ENCODE peak calls at places on chromosomes 1 and 21, in seven cellular contexts. H is upper lobe of left lung, S is tibial nerve, I is transverse colon, Q is sigmoid colon, M is stomach, B is A549. N is an unnamed sample.

GRCh38 chr1:66527688-66528087 is 6.3 kb upstream of the SGIP1 start:
- DNase-seq in M (no peak), B (no peak), I (no peak), S (no peak), Q (no peak), H (no peak), N (no peak)

GRCh38 chr1:236081546-236082227 is 16.8 kb upstream of the NID1 start:
- DNase-seq in Q (no peak), I (no peak), H (no peak), B (no peak), S (no peak), M (no peak), N (no peak)

GRCh38 chr1:64955093-64956066 is 11.0 kb downstream of the JAK1 start:
- DNase-seq in B (no peak), Q (no peak), S (no peak), M (peak), I (peak), H (peak), N (no peak)

GRCh38 chr1:3636531-3636930 is 11.7 kb downstream of the TPRG1L start:
- DNase-seq in B (no peak), M (no peak), S (no peak), H (no peak), I (no peak), Q (no peak), N (no peak)

GRCh38 chr1:2789164-2789985 is 12.1 kb downstream of the TTC34 start:
- DNase-seq in I (no peak), Q (peak), S (no peak), H (peak), M (no peak), B (no peak), N (no peak)

GRCh38 chr1:201556841-201557571 is 18.1 kb downstream of the NAV1 start:
- DNase-seq in M (no peak), I (no peak), S (no peak), Q (peak), B (no peak), H (no peak), N (no peak)

GRCh38 chr1:210598135-210598652 is 269.5 kb downstream of the HHAT start:
- DNase-seq in I (peak), H (peak), M (no peak), B (peak), Q (peak), S (peak), N (no peak)

GRCh38 chr21:38269567-38269917 is 12.8 kb downstream of the KCNJ15 start:
- DNase-seq in I (no peak), M (no peak), S (no peak), Q (no peak), B (no peak), H (no peak), N (no peak)

GRCh38 chr1:159197767-159198557 is 6.7 kb upstream of the ACKR1 start:
- DNase-seq in B (peak), M (peak), H (peak), I (peak), Q (peak), S (peak), N (peak)

GRCh38 chr1:82227696-82228095 is 427.0 kb downstream of the ADGRL2 start:
- DNase-seq in H (no peak), Q (no peak), B (no peak), I (no peak), M (no peak), S (peak), N (no peak)

GRCh38 chr21:44805226-44805625 is 3.6 kb upstream of the UBE2G2 start:
- DNase-seq in Q (no peak), S (no peak), I (no peak), B (no peak), M (no peak), H (no peak), N (no peak)

GRCh38 chr1:160777486-160778089 is 18.4 kb upstream of the LY9 start:
- DNase-seq in I (peak), B (peak), Q (no peak), H (peak), S (no peak), M (peak), N (no peak)

GRCh38 chr1:45205910-45206721 is at the start of gene ZSWIM5:
- DNase-seq in B (peak), Q (peak), H (peak), S (peak), M (peak), I (peak), N (peak)

GRCh38 chr1:31708324-31708723 is 4.5 kb upstream of the COL16A1 start:
- DNase-seq in S (no peak), I (no peak), M (no peak), B (no peak), H (no peak), Q (no peak), N (no peak)

GRCh38 chr21:19540287-19540686 is 1136.7 kb upstream of the TMPRSS15 start:
- DNase-seq in H (no peak), B (no peak), M (no peak), I (no peak), S (no peak), Q (no peak), N (no peak)

GRCh38 chr1:176880954-176881595 is 283.4 kb downstream of the ASTN1 start:
- DNase-seq in S (peak), Q (peak), H (peak), M (peak), B (peak), I (peak), N (peak)

GRCh38 chr1:14996133-14997050 is 157.2 kb upstream of the TMEM51 start:
- DNase-seq in Q (no peak), H (no peak), S (no peak), B (peak), I (no peak), M (no peak), N (no peak)

GRCh38 chr21:15441060-15441493 is 288.7 kb upstream of the USP25 start:
- DNase-seq in B (no peak), Q (no peak), M (no peak), H (no peak), S (no peak), I (no peak), N (no peak)

GRCh38 chr1:108119500-108119899 is 80.6 kb downstream of the SLC25A24 start:
- DNase-seq in I (no peak), B (no peak), Q (no peak), M (no peak), H (no peak), S (no peak), N (no peak)

GRCh38 chr1:66944330-66945274 is 19.8 kb downstream of the MIER1 start:
- DNase-seq in H (peak), I (peak), S (peak), Q (peak), M (no peak), B (peak), N (peak)

GRCh38 chr1:226034482-226034881 is 28.0 kb upstream of the H3-3A start:
- DNase-seq in Q (peak), B (no peak), M (peak), S (peak), H (peak), I (peak), N (peak)

GRCh38 chr21:42047821-42048613 is 23.1 kb upstream of the UMODL1 start:
- DNase-seq in H (no peak), I (no peak), M (peak), B (no peak), S (peak), Q (no peak), N (peak)

GRCh38 chr1:46342084-46342656 is 1.6 kb downstream of the NSUN4 start:
- DNase-seq in M (no peak), B (peak), H (no peak), I (no peak), Q (no peak), S (no peak), N (no peak)

GRCh38 chr1:29383972-29384371 is 147.7 kb downstream of the PTPRU start:
- DNase-seq in B (no peak), H (no peak), Q (no peak), M (no peak), I (no peak), S (no peak), N (no peak)

GRCh38 chr1:14435368-14436023 is 163.0 kb upstream of the KAZN start:
- DNase-seq in B (no peak), M (no peak), S (no peak), H (no peak), I (no peak), Q (no peak), N (no peak)

GRCh38 chr1:166383137-166383536 is 216.3 kb upstream of the FAM78B start:
- DNase-seq in M (no peak), S (no peak), Q (no peak), B (no peak), H (no peak), I (no peak), N (no peak)

GRCh38 chr1:12472798-12473551 is 145.0 kb downstream of the DHRS3 start:
- DNase-seq in H (peak), S (no peak), B (no peak), Q (no peak), I (peak), M (no peak), N (no peak)

GRCh38 chr1:220810179-220810653 is 23.5 kb downstream of the MTARC1 start:
- DNase-seq in I (peak), H (peak), M (peak), S (peak), B (peak), Q (peak), N (peak)

GRCh38 chr1:3706651-3707297 is 45.5 kb upstream of the CCDC27 start:
- DNase-seq in I (no peak), M (no peak), B (no peak), H (no peak), Q (no peak), S (no peak), N (no peak)

GRCh38 chr1:216119600-216119999 is 303.6 kb downstream of the USH2A start:
- DNase-seq in M (no peak), S (no peak), I (no peak), Q (no peak), B (peak), H (no peak), N (no peak)

GRCh38 chr1:162849711-162850110 is 11.3 kb downstream of the CCDC190 start:
- DNase-seq in Q (no peak), I (no peak), B (no peak), S (no peak), M (no peak), H (no peak), N (no peak)

GRCh38 chr1:96072021-96072420 is 649.6 kb upstream of the PTBP2 start:
- DNase-seq in S (no peak), M (no peak), Q (no peak), H (no peak), I (no peak), B (no peak), N (no peak)

GRCh38 chr1:156310962-156311361 is 11.9 kb upstream of the VHLL start:
- DNase-seq in I (no peak), M (no peak), B (peak), H (no peak), Q (peak), S (no peak), N (no peak)

DNA sequence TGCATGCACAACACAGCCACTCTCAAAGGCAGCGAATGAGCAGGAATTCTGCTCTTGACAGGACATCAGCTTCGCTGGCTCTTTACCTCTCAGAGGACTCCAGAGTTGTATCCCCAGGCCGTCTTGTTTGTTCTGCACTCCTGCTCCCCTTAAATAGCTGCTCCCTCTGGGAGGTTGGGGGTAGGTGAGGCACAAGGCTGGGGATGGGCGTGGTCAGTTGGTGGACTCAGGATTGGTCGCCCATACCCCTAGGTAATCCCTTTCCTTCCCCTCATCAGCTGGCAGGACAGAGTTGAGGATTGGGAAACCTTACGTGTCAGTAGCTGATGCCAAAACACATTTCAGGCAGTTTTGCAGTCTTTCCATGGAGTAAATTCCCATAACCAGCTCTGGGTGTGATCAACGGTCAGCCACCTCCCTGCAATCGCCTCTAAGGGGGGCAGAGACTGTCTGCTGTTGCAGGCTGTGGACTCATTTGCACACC is at the start of gene PLA2G2A:
- DNase-seq in S (peak), Q (peak), H (peak), B (no peak), M (no peak), I (peak), N (no peak)
- H3K4me3 ChIP-seq in S (no peak), Q (no peak), H (no peak), B (no peak), M (no peak), I (peak), N (no peak)

DNA sequence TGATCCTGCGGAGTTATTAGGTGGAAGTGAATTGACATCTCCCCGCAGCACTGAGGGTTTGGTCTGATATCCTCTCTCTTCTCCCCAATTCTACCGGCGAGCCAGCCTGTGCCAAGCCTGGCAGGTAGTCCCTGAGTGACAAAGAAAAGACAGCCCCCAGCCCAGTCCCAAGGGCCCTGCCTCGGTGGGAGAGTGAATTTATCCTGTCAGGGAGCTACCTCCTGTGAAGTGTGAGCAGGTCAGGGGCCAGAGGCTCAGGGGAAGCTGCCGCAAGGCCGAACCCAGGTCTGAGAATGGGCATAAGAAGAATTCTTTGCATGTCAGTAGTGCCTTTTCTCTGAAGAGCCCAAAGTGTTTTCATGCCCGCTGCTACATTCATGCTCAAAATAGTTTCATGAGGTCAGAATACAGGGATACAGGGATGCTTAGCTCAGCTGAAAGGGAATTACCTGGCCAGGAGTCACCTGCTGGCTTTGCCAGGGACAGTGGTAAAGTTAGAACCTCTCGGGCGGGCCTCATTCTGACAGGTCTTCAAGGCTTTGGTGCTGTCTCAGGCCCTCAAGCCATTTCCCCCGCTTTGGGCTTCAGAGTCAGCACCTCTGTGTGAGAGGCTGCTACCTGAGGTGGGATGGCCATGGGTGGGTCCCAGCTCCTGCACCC is 5.3 kb downstream of the RASSF5 start:
- DNase-seq in B (no peak), M (no peak), H (no peak), Q (no peak), S (no peak), I (no peak), N (no peak)
- H3K27ac ChIP-seq in B (peak), M (peak), H (peak), Q (no peak), S (peak), I (no peak), N (no peak)

GRCh38 chr1:21963477-21964217 is 13.2 kb upstream of the CELA3B start:
- DNase-seq in H (peak), S (peak), M (peak), Q (peak), B (peak), I (peak), N (peak)
- TF ChIP-seq EP300 in H (no peak), S (peak), M (no peak), Q (no peak), B (no peak), I (no peak), N (no peak)

DNA sequence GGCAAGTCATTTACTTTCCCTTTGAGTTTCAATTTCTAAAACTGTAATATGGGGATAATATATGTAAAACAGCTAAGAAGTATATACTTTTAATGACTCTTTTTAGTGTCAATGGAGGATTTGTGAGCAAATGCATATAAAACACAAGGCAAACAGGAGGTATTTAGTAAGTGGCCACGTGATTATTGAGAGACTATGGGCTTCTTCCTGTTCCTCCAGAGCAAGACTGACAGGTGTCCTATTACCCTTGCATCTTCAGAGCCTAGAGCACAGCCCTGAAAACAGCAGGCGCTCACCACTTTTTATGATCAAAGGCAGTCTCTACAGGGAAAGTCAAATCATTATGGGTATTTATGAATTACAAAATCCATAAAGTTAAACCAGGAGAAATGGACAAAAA is 941 bp upstream of the ROR1 start:
- DNase-seq in H (no peak), S (no peak), Q (no peak), M (no peak), B (no peak), I (no peak), N (no peak)
- H3K4me3 ChIP-seq in H (no peak), S (no peak), Q (no peak), M (no peak), B (peak), I (no peak), N (no peak)

GRCh38 chr1:193105821-193106177 is 585 bp upstream of the GLRX2 start:
- DNase-seq in M (no peak), Q (no peak), S (no peak), H (no peak), B (peak), I (no peak), N (no peak)
- H3K27ac ChIP-seq in M (peak), Q (peak), S (peak), H (peak), B (peak), I (peak), N (no peak)

DNA sequence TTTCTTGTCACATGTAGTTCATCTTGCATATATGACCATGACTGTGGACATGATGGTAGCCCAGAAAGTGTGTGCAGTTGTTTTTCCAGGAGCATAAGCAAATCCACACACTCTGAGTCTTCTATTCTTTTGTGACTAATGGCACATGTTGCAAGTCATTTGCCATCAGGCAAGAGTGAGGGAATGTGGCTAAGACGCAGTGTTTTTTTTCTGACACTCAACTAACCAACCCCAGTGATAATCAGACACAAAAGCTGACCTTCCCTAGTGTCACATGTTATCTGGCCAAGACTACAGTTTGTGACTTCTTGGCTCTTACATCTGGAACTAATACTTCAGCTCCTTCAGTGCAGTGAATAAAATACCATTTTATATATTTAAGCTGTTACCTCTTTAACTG is 108.8 kb downstream of the ITSN1 start:
- DNase-seq in Q (no peak), H (no peak), I (no peak), S (no peak), B (no peak), M (no peak), N (no peak)
- TF ChIP-seq EP300 in Q (no peak), H (no peak), I (no peak), S (no peak), B (no peak), M (no peak), N (no peak)